ENCODE peak calls at places on chromosomes 13 and 19, in nine cellular contexts. G is endothelial cell of umbilical vein, V is pancreas, J is uterus, B is tibial nerve, T is adrenal gland, C is body of pancreas, P is iPS DF 6.9, D is neuronal stem cell. I is an unnamed sample. For H3K9me3 and H3K36me3, the result is how much of the 10 kb centered on the place peaks cover.

GRCh38 chr13:59734393-59734792 is 429.3 kb downstream of the DIAPH3 start:
- DNase-seq in D (no peak), G (no peak), V (no peak), T (no peak), B (no peak), C (no peak), J (no peak), P (no peak), I (no peak)

GRCh38 chr19:49637865-49638350 is 2.0 kb downstream of the RRAS start:
- DNase-seq in D (no peak), V (peak), P (no peak), B (peak), C (peak), G (peak), T (peak), J (peak), I (peak)

GRCh38 chr13:27203854-27204253 is 32.2 kb upstream of the USP12 start:
- DNase-seq in G (peak), B (peak), C (peak), T (no peak), J (no peak), V (no peak), D (no peak), P (no peak), I (no peak)

GRCh38 chr13:34657716-34658115 is 284.4 kb upstream of the NBEA start:
- DNase-seq in G (no peak), D (no peak), B (no peak), T (no peak), P (no peak), C (no peak), J (no peak), V (no peak), I (no peak)

GRCh38 chr13:25738342-25738771 is 313.5 kb downstream of the SHISA2 start:
- DNase-seq in C (peak), G (peak), J (no peak), P (no peak), T (no peak), B (no peak), D (no peak), V (no peak), I (peak)

GRCh38 chr13:57748096-57748495 is 116.6 kb downstream of the PCDH17 start:
- DNase-seq in T (no peak), C (no peak), D (no peak), P (no peak), V (no peak), G (no peak), B (no peak), J (no peak), I (no peak)

GRCh38 chr19:4682417-4683200 is 12.5 kb upstream of the MYDGF start:
- DNase-seq in V (no peak), G (no peak), P (no peak), J (no peak), C (no peak), D (no peak), T (no peak), B (no peak), I (no peak)

GRCh38 chr13:49607761-49608160 is 20.5 kb upstream of the ARL11 start:
- DNase-seq in D (no peak), B (no peak), P (no peak), V (no peak), C (no peak), G (no peak), J (no peak), T (no peak), I (no peak)

GRCh38 chr19:771332-771785 is 20.4 kb downstream of the MISP start:
- DNase-seq in G (peak), V (no peak), B (no peak), D (no peak), P (no peak), J (no peak), C (no peak), T (no peak), I (peak)

GRCh38 chr13:67299072-67299635 is 69.0 kb upstream of the PCDH9 start:
- DNase-seq in P (no peak), T (no peak), J (no peak), D (no peak), V (no peak), G (peak), C (no peak), B (no peak), I (no peak)

GRCh38 chr19:3601021-3601420 is 5.7 kb downstream of the TBXA2R start:
- DNase-seq in P (no peak), V (no peak), B (no peak), J (no peak), G (no peak), C (no peak), D (no peak), T (no peak), I (no peak)

GRCh38 chr19:3604227-3604986 is 2.3 kb downstream of the TBXA2R start:
- DNase-seq in V (no peak), T (no peak), P (no peak), D (no peak), C (no peak), G (no peak), J (no peak), B (no peak), I (no peak)

GRCh38 chr19:3605361-3605760 is 1.3 kb downstream of the TBXA2R start:
- DNase-seq in B (no peak), J (no peak), P (no peak), D (no peak), C (no peak), G (no peak), T (no peak), V (no peak), I (no peak)

GRCh38 chr19:3604987-3605343 is 1.7 kb downstream of the TBXA2R start:
- DNase-seq in D (no peak), C (no peak), T (no peak), J (no peak), V (peak), G (no peak), P (no peak), B (no peak), I (no peak)

GRCh38 chr19:3603121-3603841 is 3.4 kb downstream of the TBXA2R start:
- DNase-seq in J (peak), D (no peak), B (no peak), C (no peak), G (no peak), V (no peak), P (no peak), T (peak), I (no peak)
- H3K27ac ChIP-seq in J (peak), D (no peak), B (peak), C (no peak), G (no peak), V (no peak), P (no peak), T (peak), I (no peak)

DNA sequence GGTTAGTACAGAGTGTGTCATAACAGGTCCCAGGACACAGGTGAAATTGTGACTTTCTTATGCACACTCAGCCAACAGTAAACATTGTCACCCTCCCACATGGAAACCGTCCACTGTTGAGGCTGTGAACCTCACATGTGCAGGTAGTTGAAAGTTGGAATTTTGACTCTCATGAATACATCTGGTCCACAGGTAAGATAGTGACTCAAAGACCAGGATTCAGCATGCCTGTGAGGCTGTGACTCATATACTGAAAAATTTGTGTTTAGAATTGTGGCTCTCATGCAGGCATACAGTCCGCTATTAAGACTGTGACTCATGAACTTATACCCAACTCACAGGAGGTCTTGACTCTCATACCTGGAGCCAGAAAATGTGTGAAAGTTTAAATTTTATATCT is 67.8 kb downstream of the ZNF728 start:
- DNase-seq in D (no peak), C (no peak), J (no peak), G (no peak), P (no peak), B (no peak), T (no peak), V (no peak), I (no peak)
- H3K9me3 ChIP-seq in D (under half), C (under half), J (under half), G (under half), P (under half), B (under half), T (under half), V (under half), I (under half)

GRCh38 chr19:17205237-17206140 is 9.7 kb upstream of the USE1 start:
- DNase-seq in V (peak), D (no peak), J (no peak), C (peak), G (peak), T (peak), P (peak), B (no peak), I (peak)

GRCh38 chr19:17202713-17203112 is 12.4 kb upstream of the USE1 start:
- DNase-seq in G (no peak), P (no peak), J (no peak), V (no peak), T (no peak), D (no peak), B (no peak), C (no peak), I (no peak)

GRCh38 chr19:17209126-17210036 is 5.8 kb upstream of the USE1 start:
- DNase-seq in P (peak), D (peak), G (peak), B (no peak), V (no peak), T (no peak), J (no peak), C (no peak), I (peak)

GRCh38 chr19:17210296-17210695 is 4.9 kb upstream of the USE1 start:
- DNase-seq in G (no peak), D (no peak), P (no peak), T (no peak), V (no peak), C (no peak), B (no peak), J (no peak), I (no peak)

DNA sequence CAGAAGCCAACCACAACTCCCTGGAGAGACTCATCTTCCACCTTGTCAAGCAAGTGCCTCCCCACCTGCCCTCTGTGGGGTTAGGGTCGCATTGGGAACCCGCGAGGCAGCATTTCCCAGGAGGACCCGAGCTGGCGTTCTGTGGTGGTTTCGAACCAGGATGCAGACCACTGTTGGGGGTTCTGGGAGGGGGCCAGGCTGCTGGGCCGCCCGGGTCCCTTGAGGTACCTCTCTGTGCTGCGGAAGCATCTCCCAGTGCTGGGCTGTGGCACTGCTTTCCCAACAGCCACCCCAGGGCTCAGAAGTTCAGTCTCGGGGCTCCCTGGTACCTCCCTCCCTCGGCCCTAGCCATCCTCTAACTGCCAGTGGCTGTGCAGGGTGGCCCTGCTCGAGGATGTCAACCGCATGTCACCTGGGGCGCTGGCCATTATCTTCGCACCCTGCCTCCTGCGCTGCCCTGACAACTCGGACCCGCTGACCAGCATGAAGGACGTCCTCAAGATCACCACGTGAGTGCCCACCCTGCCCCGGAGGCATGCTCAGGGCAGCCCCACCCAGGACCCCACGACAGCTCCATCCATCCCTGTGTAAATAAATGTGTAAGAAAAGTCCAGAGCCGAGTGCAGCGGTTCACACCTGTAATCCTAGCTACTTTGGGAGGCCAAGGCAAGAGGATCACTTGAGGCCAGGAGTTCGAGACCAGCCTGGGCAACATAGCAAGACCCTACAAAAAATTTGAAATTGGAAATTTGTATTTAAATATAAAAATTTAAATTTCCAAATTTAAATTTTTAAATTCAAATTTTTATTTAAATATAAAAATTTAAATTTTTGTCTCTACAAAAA is 8.2 kb upstream of the USE1 start:
- DNase-seq in J (no peak), V (no peak), P (no peak), C (no peak), T (no peak), D (no peak), G (no peak), B (no peak), I (no peak)
- H3K36me3 ChIP-seq in J (under half), V (under half), P (under half), C (under half), T (half or more), D (under half), G (half or more), B (under half), I (under half)

DNA sequence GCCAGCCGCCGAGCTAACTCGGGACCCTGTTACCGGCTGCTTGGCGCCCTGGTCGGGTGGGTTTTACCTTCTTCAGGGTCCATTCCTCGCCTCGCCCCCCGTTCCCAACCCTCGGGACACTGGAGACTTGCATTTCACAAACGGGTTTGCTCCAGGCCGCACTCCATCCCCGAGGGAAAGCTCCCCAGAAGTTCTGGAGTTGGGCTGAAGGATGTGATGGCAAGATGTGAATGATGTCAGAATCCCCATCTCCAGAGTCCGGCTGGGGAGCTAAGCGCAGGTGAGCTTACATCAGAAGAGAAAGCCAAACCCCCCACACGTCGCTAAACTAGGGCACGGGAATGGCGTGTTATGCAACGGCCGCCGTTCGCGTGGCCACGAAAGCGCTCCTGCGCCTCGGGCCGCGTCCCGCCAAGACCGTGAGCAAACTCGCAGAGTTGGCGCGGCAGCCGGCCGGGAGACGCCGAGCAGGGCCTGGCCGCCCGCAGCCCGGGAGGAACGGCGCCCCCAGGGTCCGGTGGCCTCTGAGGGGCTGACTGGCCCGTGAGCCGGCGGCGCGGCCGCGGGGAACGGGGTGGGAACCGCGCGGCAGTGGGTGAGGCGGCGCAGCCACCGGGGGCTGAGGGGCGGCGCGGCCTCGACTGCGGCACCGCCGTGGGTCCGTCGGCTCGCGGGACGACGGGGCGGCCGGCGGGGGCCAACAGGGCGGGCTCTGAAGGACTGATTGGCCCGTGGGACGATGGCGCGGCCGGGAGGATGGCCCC is 1.1 kb downstream of the LATS2 start:
- DNase-seq in D (no peak), J (peak), B (peak), G (peak), T (peak), V (peak), P (no peak), C (peak), I (peak)
- H3K27ac ChIP-seq in D (peak), J (peak), B (peak), G (peak), T (peak), V (peak), P (no peak), C (peak), I (peak)

GRCh38 chr19:52370341-52370710 is 603 bp downstream of the ZNF880 start:
- DNase-seq in C (no peak), B (no peak), G (no peak), D (no peak), J (no peak), T (no peak), V (no peak), P (no peak), I (no peak)

GRCh38 chr19:52369463-52370340 is at the start of gene ZNF880:
- DNase-seq in G (peak), T (peak), J (peak), P (peak), V (peak), B (peak), C (peak), D (peak), I (peak)

GRCh38 chr19:52366414-52366824 is 3.3 kb upstream of the ZNF880 start:
- DNase-seq in C (no peak), J (no peak), P (no peak), D (no peak), B (no peak), T (no peak), V (no peak), G (no peak), I (no peak)
- H3K9me3 ChIP-seq in C (under half), J (under half), P (under half), D (under half), B (half or more), T (under half), V (under half), G (under half), I (under half)

GRCh38 chr19:10832659-10833296 is 3.2 kb downstream of the TMED1 start:
- DNase-seq in J (no peak), D (no peak), G (no peak), P (no peak), C (no peak), B (no peak), V (no peak), T (no peak), I (no peak)
- H3K36me3 ChIP-seq in J (under half), D (under half), G (under half), P (under half), C (under half), B (under half), V (under half), T (half or more), I (under half)

GRCh38 chr19:13083627-13084026 is 19.0 kb downstream of the LYL1 start:
- DNase-seq in B (no peak), G (no peak), J (no peak), P (no peak), T (no peak), V (no peak), D (no peak), C (no peak), I (no peak)
- H3K27ac ChIP-seq in B (no peak), G (no peak), J (peak), P (no peak), T (no peak), V (no peak), D (no peak), C (no peak), I (no peak)

DNA sequence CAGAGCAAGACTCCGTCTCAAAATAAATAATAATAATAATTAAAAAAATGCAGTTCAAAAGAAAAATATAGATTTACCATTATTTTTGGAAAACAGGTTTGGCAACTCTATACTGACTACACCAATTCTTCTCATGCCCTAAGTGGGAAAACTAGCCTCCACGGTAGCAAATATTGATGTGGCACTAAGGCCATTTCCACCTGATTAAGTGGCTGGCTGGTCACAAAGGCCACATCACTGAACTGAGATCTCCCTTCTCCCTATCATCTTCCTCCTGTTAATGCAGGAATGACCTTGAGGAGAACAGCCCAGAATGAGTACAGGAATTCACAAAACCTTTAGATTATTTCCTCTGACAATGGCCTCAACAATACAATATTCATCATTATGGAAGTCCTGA is 18.6 kb downstream of the ZNF814 start:
- DNase-seq in B (no peak), P (no peak), D (no peak), T (no peak), C (no peak), V (no peak), G (no peak), J (no peak), I (no peak)
- H3K9me3 ChIP-seq in B (half or more), P (under half), D (under half), T (half or more), C (under half), V (under half), G (under half), J (under half), I (under half)

DNA sequence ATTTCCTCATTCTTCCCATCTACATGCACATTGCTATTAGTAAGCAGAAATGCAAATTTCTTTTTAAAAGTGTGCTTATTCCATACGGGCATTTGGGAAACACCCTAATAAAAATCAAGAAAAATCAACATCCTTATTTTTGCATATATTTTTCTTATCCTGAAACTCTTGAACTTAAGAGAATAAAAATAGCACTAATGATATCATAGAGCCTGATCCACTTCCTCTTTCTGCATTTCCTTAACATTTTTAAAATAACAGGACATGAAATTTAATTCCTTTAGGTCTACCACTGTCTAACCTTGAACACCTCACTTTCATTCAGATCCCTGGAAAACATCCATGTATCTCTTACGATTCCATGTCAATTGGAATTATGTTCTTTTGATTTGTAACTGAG is 123.2 kb downstream of the VWA8 start:
- DNase-seq in G (peak), D (no peak), J (no peak), V (no peak), P (no peak), C (no peak), T (no peak), B (no peak), I (no peak)
- H3K36me3 ChIP-seq in G (under half), D (under half), J (under half), V (under half), P (under half), C (under half), T (under half), B (under half), I (under half)